ENCODE peak calls at places on chromosomes 6 and 20, in six cellular contexts. K, P, J, N, C and O are unnamed samples.

GRCh38 chr6:69887026-69887425 is 20.7 kb downstream of the COL19A1 start:
- DNase-seq in K (no peak), P (no peak), J (no peak), N (no peak), C (no peak), O (no peak)

GRCh38 chr6:42452171-42453026 is 673 bp upstream of the TRERF1 start:
- DNase-seq in K (no peak), P (peak), J (peak), N (peak), C (peak), O (peak)

GRCh38 chr20:39310363-39311037 is 348.4 kb downstream of the DHX35 start:
- DNase-seq in K (no peak), P (no peak), J (no peak), N (no peak), C (no peak), O (no peak)

GRCh38 chr6:49849121-49849907 is 17.0 kb downstream of the CRISP1 start:
- DNase-seq in K (peak), P (no peak), J (peak), N (peak), C (peak), O (no peak)

GRCh38 chr20:34954905-34955231 is 738 bp downstream of the GSS start:
- DNase-seq in K (no peak), P (no peak), J (no peak), N (no peak), C (no peak), O (no peak)

GRCh38 chr20:24588047-24588635 is 118.7 kb downstream of the SYNDIG1 start:
- DNase-seq in K (no peak), P (peak), J (no peak), N (no peak), C (no peak), O (peak)

GRCh38 chr6:159913862-159914564 is 23.2 kb downstream of the MAS1 start:
- DNase-seq in K (no peak), P (no peak), J (no peak), N (no peak), C (no peak), O (no peak)

GRCh38 chr6:7267521-7268091 is 45.4 kb downstream of the SSR1 start:
- DNase-seq in K (peak), P (no peak), J (peak), N (peak), C (no peak), O (peak)

GRCh38 chr20:48397689-48398005 is 430.2 kb downstream of the PREX1 start:
- DNase-seq in K (no peak), P (no peak), J (no peak), N (no peak), C (no peak), O (no peak)

GRCh38 chr6:148671085-148671484 is 75.7 kb upstream of the UST start:
- DNase-seq in K (no peak), P (no peak), J (no peak), N (no peak), C (no peak), O (no peak)

GRCh38 chr20:57991211-57991841 is 237.1 kb downstream of the ANKRD60 start:
- DNase-seq in K (no peak), P (no peak), J (peak), N (peak), C (no peak), O (no peak)

GRCh38 chr6:3023663-3024483 is 24.2 kb downstream of the NQO2 start:
- DNase-seq in K (no peak), P (peak), J (peak), N (peak), C (peak), O (peak)

GRCh38 chr6:75084872-75085381 is 120.9 kb downstream of the COL12A1 start:
- DNase-seq in K (no peak), P (peak), J (no peak), N (no peak), C (peak), O (no peak)

GRCh38 chr20:2692036-2692885 is at the start of gene EBF4:
- DNase-seq in K (no peak), P (no peak), J (no peak), N (peak), C (peak), O (no peak)

GRCh38 chr6:34132486-34133185 is 13.3 kb downstream of the GRM4 start:
- DNase-seq in K (no peak), P (peak), J (no peak), N (peak), C (peak), O (no peak)

GRCh38 chr6:45818655-45819054 is 197.0 kb downstream of the CLIC5 start:
- DNase-seq in K (no peak), P (no peak), J (no peak), N (no peak), C (no peak), O (no peak)

DNA sequence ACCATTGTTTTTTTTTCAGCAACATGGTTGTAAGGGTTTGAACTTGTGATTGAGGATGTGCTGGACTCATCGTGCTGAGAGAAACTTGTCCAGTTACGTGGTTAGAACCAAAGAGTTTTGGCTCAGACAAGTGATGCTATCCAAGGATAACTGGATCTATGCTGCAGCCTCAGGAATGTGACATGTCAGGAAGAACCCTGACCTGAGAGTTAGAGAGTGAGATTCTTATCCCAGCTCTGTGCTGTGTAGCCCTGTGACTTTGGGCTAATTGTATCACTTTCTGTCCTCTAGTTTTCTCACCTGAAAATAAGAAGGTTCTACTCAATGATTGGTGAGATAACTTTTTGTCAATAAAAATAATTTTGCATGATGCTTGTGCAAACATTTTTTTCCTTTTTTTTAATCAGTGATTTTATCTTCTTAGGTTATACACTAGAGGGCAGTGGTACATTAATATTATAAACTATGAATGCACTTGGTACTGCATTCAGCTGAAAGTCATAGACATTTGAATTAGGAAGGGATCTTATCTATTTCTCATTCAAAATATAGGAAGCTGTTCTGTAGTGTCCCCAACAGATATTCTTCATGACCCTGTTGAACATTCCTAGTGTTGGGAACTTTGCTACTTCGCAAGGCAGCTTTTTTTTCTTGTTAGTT is 141.1 kb downstream of the RNF144B start:
- DNase-seq in K (no peak), P (no peak), J (no peak), N (no peak), C (no peak), O (no peak)
- TF ChIP-seq CTCF in K (no peak), P (peak), J (peak), N (peak), C (no peak), O (peak)

GRCh38 chr6:139249387-139249786 is 42.4 kb downstream of the TXLNB start:
- DNase-seq in K (no peak), P (no peak), J (no peak), N (no peak), C (no peak), O (peak)

GRCh38 chr6:139247618-139248017 is 44.2 kb downstream of the TXLNB start:
- DNase-seq in K (no peak), P (no peak), J (no peak), N (no peak), C (no peak), O (no peak)

GRCh38 chr6:139250296-139251274 is 41.2 kb downstream of the TXLNB start:
- DNase-seq in K (no peak), P (peak), J (peak), N (peak), C (peak), O (peak)

GRCh38 chr6:139251377-139252017 is 40.3 kb downstream of the TXLNB start:
- DNase-seq in K (no peak), P (no peak), J (peak), N (no peak), C (no peak), O (no peak)

GRCh38 chr6:139248911-139249310 is 42.9 kb downstream of the TXLNB start:
- DNase-seq in K (no peak), P (no peak), J (no peak), N (no peak), C (no peak), O (no peak)
- TF ChIP-seq CTCF in K (no peak), P (no peak), J (no peak), N (no peak), C (no peak), O (no peak)

GRCh38 chr6:93417421-93417996 is 1.9 kb downstream of the EPHA7 start:
- DNase-seq in K (no peak), P (peak), J (no peak), N (peak), C (peak), O (no peak)
- TF ChIP-seq CTCF in K (no peak), P (no peak), J (no peak), N (no peak), C (no peak), O (peak)

GRCh38 chr20:20134941-20135572 is 82.7 kb downstream of the CFAP61 start:
- DNase-seq in K (no peak), P (no peak), J (no peak), N (no peak), C (no peak), O (no peak)

GRCh38 chr20:20136313-20136712 is 84.0 kb downstream of the CFAP61 start:
- DNase-seq in K (no peak), P (no peak), J (no peak), N (no peak), C (no peak), O (no peak)

DNA sequence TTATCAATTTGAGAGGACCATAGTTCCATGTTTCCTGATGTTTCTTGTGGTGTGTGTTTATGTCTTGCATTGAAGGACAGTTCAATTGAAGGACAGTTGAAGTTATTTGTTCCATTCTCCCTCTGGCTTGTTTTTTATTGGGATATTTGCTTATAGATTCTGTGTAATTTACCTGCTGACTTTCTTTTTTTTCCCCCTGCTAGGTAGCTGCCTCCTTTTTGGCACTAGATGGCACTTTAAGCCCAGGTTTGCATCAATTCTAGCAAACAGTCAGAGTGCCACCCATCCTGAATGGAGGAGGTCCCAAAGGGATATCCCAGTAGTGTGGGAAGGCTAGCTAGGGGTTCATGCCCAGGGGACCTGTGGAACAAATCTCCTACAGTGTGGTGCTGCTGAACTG is 78.1 kb downstream of the CFAP61 start:
- DNase-seq in K (no peak), P (no peak), J (no peak), N (peak), C (no peak), O (no peak)
- TF ChIP-seq CTCF in K (no peak), P (no peak), J (peak), N (peak), C (no peak), O (no peak)

GRCh38 chr20:62352402-62353288 is 14.5 kb downstream of the LAMA5 start:
- DNase-seq in K (no peak), P (no peak), J (no peak), N (peak), C (no peak), O (no peak)
- TF ChIP-seq CTCF in K (no peak), P (no peak), J (no peak), N (peak), C (no peak), O (no peak)

GRCh38 chr6:109892451-109893435 is 85.4 kb upstream of the GPR6 start:
- DNase-seq in K (no peak), P (no peak), J (no peak), N (no peak), C (no peak), O (no peak)
- TF ChIP-seq CTCF in K (no peak), P (no peak), J (no peak), N (no peak), C (no peak), O (no peak)

GRCh38 chr6:164079275-164079600 is 664.7 kb downstream of the QKI start:
- DNase-seq in K (no peak), P (no peak), J (no peak), N (no peak), C (no peak), O (no peak)
- TF ChIP-seq CTCF in K (no peak), P (no peak), J (no peak), N (no peak), C (no peak), O (no peak)